ENCODE peak calls at places on chromosomes 13 and 19, in four cellular contexts. B is aorta, G is cardiac muscle cell, P is colonic mucosa. M is an unnamed sample. For H3K9me3, the result is how much of the 10 kb centered on the place peaks cover.

GRCh38 chr19:17654993-17655392 is 33.2 kb downstream of the UNC13A start:
- DNase-seq in B (no peak), G (no peak), P (peak), M (no peak)

GRCh38 chr19:17703823-17704463 is 15.3 kb upstream of the MAP1S start:
- DNase-seq in B (peak), G (peak), P (peak), M (peak)

GRCh38 chr13:28161370-28161769 is 23.0 kb downstream of the PAN3 start:
- DNase-seq in B (no peak), G (peak), P (peak), M (peak)

GRCh38 chr19:42693760-42694350 is 46.4 kb downstream of the PSG3 start:
- DNase-seq in B (no peak), G (no peak), P (no peak), M (no peak)

GRCh38 chr19:48807590-48808308 is 3.1 kb downstream of the BCAT2 start:
- DNase-seq in B (no peak), G (no peak), P (peak), M (peak)

GRCh38 chr13:75486146-75486545 is 4.2 kb upstream of the TBC1D4 start:
- DNase-seq in B (no peak), G (no peak), P (no peak), M (no peak)

GRCh38 chr13:80048802-80049201 is 292.1 kb downstream of the SPRY2 start:
- DNase-seq in B (peak), G (peak), P (peak), M (peak)

GRCh38 chr13:73835138-73835721 is 299.0 kb downstream of the KLF12 start:
- DNase-seq in B (no peak), G (peak), P (no peak), M (peak)

GRCh38 chr19:34481861-34482379 is 362 bp downstream of the WTIP start:
- DNase-seq in B (no peak), G (no peak), P (no peak), M (no peak)

GRCh38 chr13:38566023-38566422 is 120.9 kb upstream of the FREM2 start:
- DNase-seq in B (no peak), G (no peak), P (no peak), M (no peak)

GRCh38 chr19:765179-765738 is 14.3 kb downstream of the MISP start:
- DNase-seq in B (no peak), G (no peak), P (no peak), M (peak)

GRCh38 chr19:769610-770009 is 18.7 kb downstream of the MISP start:
- DNase-seq in B (no peak), G (no peak), P (no peak), M (no peak)

GRCh38 chr19:771332-771785 is 20.4 kb downstream of the MISP start:
- DNase-seq in B (no peak), G (peak), P (no peak), M (no peak)

GRCh38 chr19:772043-772442 is 21.1 kb downstream of the MISP start:
- DNase-seq in B (no peak), G (no peak), P (no peak), M (no peak)

GRCh38 chr19:768424-768823 is 17.5 kb downstream of the MISP start:
- DNase-seq in B (no peak), G (peak), P (no peak), M (no peak)
- H3K4me3 ChIP-seq in B (no peak), G (no peak), P (no peak), M (no peak)

GRCh38 chr19:37403403-37403802 is 32.5 kb downstream of the ZNF527 start:
- DNase-seq in B (no peak), G (no peak), P (no peak), M (no peak)

GRCh38 chr19:37401078-37401477 is 30.2 kb downstream of the ZNF527 start:
- DNase-seq in B (no peak), G (no peak), P (no peak), M (no peak)
- H3K9me3 ChIP-seq in B (under half), G (under half), P (under half), M (under half)

GRCh38 chr19:39127812-39128510 is 2.4 kb downstream of the PAK4 start:
- DNase-seq in B (no peak), G (no peak), P (peak), M (no peak)
- H3K4me3 ChIP-seq in B (no peak), G (no peak), P (peak), M (no peak)

GRCh38 chr19:28065026-28065425 is 1147.9 kb downstream of the UQCRFS1 start:
- DNase-seq in B (no peak), G (no peak), P (no peak), M (no peak)
- H3K9me3 ChIP-seq in B (under half), G (under half), P (under half), M (under half)

DNA sequence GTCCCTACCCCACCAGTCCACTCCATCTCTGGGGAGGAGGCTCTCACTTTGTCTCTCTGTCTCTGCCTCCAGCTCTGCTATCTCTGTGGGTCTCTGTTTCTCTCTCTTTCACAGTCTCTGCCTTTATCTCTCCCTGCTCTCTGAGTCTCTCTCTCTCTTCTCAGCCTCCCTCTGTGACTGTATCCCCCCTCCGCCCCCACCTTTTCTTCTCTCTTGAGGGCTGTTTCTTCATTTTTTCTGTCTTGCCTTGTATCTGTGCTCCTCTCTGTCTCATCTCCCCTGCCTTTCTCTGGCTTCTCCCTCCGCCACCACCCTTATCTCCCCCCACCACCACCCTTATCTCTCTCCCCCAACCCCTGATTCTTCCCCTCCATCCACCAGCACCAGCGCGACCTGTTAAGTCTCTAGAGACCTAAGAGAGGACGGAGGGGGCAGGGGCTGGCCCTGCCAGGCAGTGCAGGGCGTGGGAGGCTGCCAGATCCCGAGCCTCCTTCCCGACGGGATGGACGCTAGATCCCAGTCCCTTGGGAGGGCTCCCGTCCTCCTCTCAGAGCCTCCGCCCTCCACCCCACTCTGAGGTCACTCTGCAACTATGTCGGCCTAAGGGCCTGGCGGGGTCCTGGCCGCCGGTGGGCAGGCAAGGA is 1.0 kb downstream of the AXL start:
- DNase-seq in B (peak), G (peak), P (no peak), M (no peak)
- H3K4me3 ChIP-seq in B (peak), G (peak), P (peak), M (peak)